ENCODE peak calls at places on chromosomes 4 and X, in six cellular contexts. Q, O, F, W, K and B are unnamed samples.

GRCh38 chrX:118251251-118251650 is 94.7 kb upstream of the WDR44 start:
- DNase-seq in O (no peak), W (no peak), K (no peak), F (no peak), Q (no peak), B (no peak)

GRCh38 chrX:25805744-25806143 is 332.4 kb upstream of the MAGEB18 start:
- DNase-seq in Q (no peak), F (no peak), K (no peak), O (no peak), W (no peak), B (no peak)

GRCh38 chr4:65669008-65669971 is 999 bp downstream of the EPHA5 start:
- DNase-seq in F (no peak), O (no peak), K (peak; percentile 13), Q (no peak), W (peak; percentile 80), B (no peak)

GRCh38 chrX:138775501-138775900 is 64.0 kb upstream of the FGF13 start:
- DNase-seq in O (peak; percentile 7), F (peak; percentile 4), K (no peak), W (no peak), Q (peak; percentile 11), B (no peak)

GRCh38 chrX:39174761-39175417 is 373.6 kb downstream of the MID1IP1 start:
- DNase-seq in K (no peak), W (no peak), Q (peak; percentile 74), O (no peak), F (peak; percentile 19), B (peak; percentile 53)

GRCh38 chr4:153161599-153161971 is 42.7 kb upstream of the TRIM2 start:
- DNase-seq in F (peak; percentile 12), W (no peak), O (no peak), K (no peak), Q (no peak), B (no peak)

GRCh38 chr4:176193126-176193525 is 2.3 kb downstream of the SPATA4 start:
- DNase-seq in W (no peak), K (no peak), F (peak; percentile 75), O (peak; percentile 30), Q (no peak), B (no peak)

GRCh38 chr4:149518471-149518870 is 297.2 kb downstream of the IQCM start:
- DNase-seq in Q (no peak), F (no peak), K (no peak), O (no peak), W (no peak), B (no peak)

GRCh38 chr4:30840571-30840970 is 120.4 kb downstream of the PCDH7 start:
- DNase-seq in Q (no peak), F (no peak), W (no peak), K (no peak), O (no peak), B (no peak)

GRCh38 chr4:8862800-8863758 is 8.6 kb downstream of the HMX1 start:
- DNase-seq in W (peak; percentile 49), O (no peak), F (no peak), K (no peak), Q (no peak), B (no peak)

GRCh38 chr4:30714408-30715031 is 5.6 kb upstream of the PCDH7 start:
- DNase-seq in W (peak; percentile 85), O (peak; percentile 58), Q (no peak), F (peak; percentile 65), K (peak; percentile 22), B (no peak)

GRCh38 chr4:123599920-123600394 is 203.4 kb downstream of the SPRY1 start:
- DNase-seq in K (peak; percentile 75), O (no peak), W (peak; percentile 82), F (peak; percentile 94), Q (peak; percentile 63), B (peak; percentile 66)

GRCh38 chr4:149999485-150000074 is 78.7 kb upstream of the DCLK2 start:
- DNase-seq in F (peak; percentile 70), O (peak; percentile 55), W (peak; percentile 60), Q (peak; percentile 42), K (peak; percentile 30), B (no peak)

GRCh38 chr4:1285790-1286553 is 3.7 kb upstream of the MAEA start:
- DNase-seq in F (no peak), W (peak; percentile 95), O (no peak), K (no peak), Q (peak; percentile 50), B (no peak)

GRCh38 chr4:55618546-55619143 is 17.5 kb downstream of the NMU start:
- DNase-seq in F (no peak), Q (no peak), K (no peak), O (no peak), W (no peak), B (no peak)

GRCh38 chrX:23742174-23742692 is 843 bp downstream of the ACOT9 start:
- DNase-seq in O (peak; percentile 73), Q (peak; percentile 42), W (peak; percentile 66), F (peak; percentile 58), K (peak; percentile 23), B (no peak)

GRCh38 chrX:108225456-108225730 is 133.8 kb downstream of the ATG4A start:
- DNase-seq in K (no peak), Q (no peak), W (peak; percentile 59), F (no peak), O (no peak), B (no peak)

GRCh38 chr4:39043058-39043696 is 11.0 kb upstream of the TMEM156 start:
- DNase-seq in F (no peak), O (peak; percentile 20), K (no peak), W (no peak), Q (no peak), B (no peak)

GRCh38 chrX:49257074-49257790 is 7.3 kb downstream of the FOXP3 start:
- DNase-seq in F (no peak), Q (peak; percentile 61), O (no peak), W (no peak), K (no peak), B (no peak)

GRCh38 chrX:49257846-49258748 is 6.4 kb downstream of the FOXP3 start:
- DNase-seq in K (no peak), W (no peak), F (no peak), O (no peak), Q (peak; percentile 79), B (no peak)

GRCh38 chrX:49260221-49260985 is 4.1 kb downstream of the FOXP3 start:
- DNase-seq in O (no peak), W (no peak), F (no peak), Q (peak; percentile 90), K (no peak), B (no peak)

GRCh38 chrX:49256268-49256995 is 8.1 kb downstream of the FOXP3 start:
- DNase-seq in O (no peak), Q (peak; percentile 57), F (no peak), W (no peak), K (no peak), B (no peak)

DNA sequence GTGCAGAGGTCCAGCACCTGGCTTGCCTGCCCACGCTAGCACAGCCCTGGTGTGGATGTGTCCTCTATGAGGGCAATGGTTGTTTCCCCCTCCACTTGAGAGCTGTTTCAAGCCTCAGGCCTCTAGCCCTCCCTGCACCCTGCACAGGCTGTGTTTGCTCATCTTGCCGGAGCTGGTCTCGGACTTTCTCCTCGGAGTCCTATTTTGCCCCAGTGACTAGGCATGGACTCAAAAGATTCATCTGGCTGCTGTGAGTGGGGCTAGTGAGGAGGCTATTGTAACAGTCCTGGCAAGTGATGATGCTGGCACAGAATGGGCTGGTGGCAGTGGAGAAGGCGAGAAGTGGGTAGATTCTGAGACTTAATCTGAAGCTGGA is 5.8 kb downstream of the FOXP3 start:
- DNase-seq in F (no peak), Q (peak; percentile 38), K (no peak), W (no peak), O (no peak), B (no peak)
- H3K27ac ChIP-seq in F (no peak overlapping the region), Q (peak overlapping the region; percentile 81), K (no peak overlapping the region), W (no peak overlapping the region), O (no peak overlapping the region), B (peak overlapping the region; percentile 7)

DNA sequence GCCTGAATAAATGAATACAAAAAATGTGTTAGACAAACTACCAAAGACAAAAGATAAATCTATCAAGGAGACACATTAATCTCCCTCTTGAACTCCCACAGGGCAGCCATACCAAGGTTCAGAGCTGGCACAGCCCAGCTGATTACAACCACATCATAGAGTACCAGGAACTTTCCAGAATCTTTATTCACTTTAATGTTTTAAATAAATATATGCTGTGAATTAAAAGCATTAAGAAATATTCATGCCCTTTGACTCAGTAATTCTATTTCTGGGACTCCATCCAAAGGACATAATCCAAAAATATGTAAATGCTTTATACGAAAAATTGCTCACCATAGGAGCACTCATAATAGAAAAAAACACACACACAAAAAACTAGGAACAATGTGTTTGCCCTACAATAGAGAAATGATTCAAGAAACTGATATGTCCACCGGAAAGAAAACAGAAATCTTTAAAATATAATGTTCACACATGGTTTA is 126.0 kb downstream of the LDB2 start:
- DNase-seq in W (no peak), O (no peak), Q (no peak), F (peak; percentile 77), K (no peak), B (no peak)
- H3K27ac ChIP-seq in W (no peak overlapping the region), O (no peak overlapping the region), Q (no peak overlapping the region), F (peak overlapping the region; percentile 81), K (no peak overlapping the region), B (no peak overlapping the region)

DNA sequence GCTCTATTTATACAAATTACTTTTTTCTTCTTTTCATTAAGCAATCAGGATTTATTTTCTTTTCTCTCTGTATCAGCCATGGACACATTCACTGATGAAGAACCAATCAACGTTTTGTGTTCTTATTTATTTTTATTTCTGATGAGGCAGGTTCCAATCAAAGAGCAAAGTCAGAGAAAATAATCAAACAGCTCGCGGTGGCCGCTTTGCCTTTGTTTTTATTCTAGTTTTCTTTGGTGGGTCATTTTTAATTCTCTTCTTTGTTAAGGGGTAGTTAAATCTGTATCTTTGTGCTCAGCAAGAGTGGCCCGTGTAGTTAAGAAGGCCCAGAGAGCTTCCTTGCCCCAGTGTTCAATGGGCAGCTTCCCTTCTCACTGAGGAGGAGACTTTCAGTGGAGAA is 71.4 kb downstream of the FBXO8 start:
- DNase-seq in K (no peak), W (no peak), Q (no peak), F (no peak), O (no peak), B (no peak)
- H3K27ac ChIP-seq in K (no peak overlapping the region), W (no peak overlapping the region), Q (no peak overlapping the region), F (no peak overlapping the region), O (no peak overlapping the region), B (no peak overlapping the region)

GRCh38 chrX:11380187-11380586 is 87.0 kb downstream of the AMELX start:
- DNase-seq in F (peak; percentile 9), W (no peak), Q (no peak), O (no peak), K (no peak), B (no peak)

GRCh38 chrX:11381464-11381863 is 88.3 kb downstream of the AMELX start:
- DNase-seq in F (peak; percentile 74), O (peak; percentile 17), K (no peak), Q (peak; percentile 36), W (peak; percentile 50), B (no peak)

GRCh38 chrX:11386001-11386523 is 92.8 kb downstream of the AMELX start:
- DNase-seq in O (peak; percentile 1), Q (no peak), K (no peak), F (no peak), W (no peak), B (no peak)

GRCh38 chrX:11386812-11387211 is 93.6 kb downstream of the AMELX start:
- DNase-seq in F (no peak), K (no peak), Q (no peak), W (no peak), O (no peak), B (no peak)

GRCh38 chrX:11382935-11383334 is 89.7 kb downstream of the AMELX start:
- DNase-seq in O (no peak), F (no peak), W (no peak), Q (no peak), K (no peak), B (no peak)
- H3K27ac ChIP-seq in O (no peak overlapping the region), F (no peak overlapping the region), W (no peak overlapping the region), Q (no peak overlapping the region), K (no peak overlapping the region), B (no peak overlapping the region)

GRCh38 chrX:15401373-15401772 is 17.2 kb upstream of the VEGFD start:
- DNase-seq in K (no peak), Q (no peak), O (no peak), F (peak; percentile 30), W (no peak), B (no peak)
- H3K27ac ChIP-seq in K (no peak overlapping the region), Q (no peak overlapping the region), O (no peak overlapping the region), F (no peak overlapping the region), W (no peak overlapping the region), B (no peak overlapping the region)